ENCODE peak calls at places on chromosomes 4 and X, in five cellular contexts. G is uterus, S is breast epithelium, F is IMR-90, J is tibial nerve. Q is an unnamed sample.

GRCh38 chr4:134202557-134202956 is 968 bp upstream of the PABPC4L start:
- DNase-seq in G (no peak), S (no peak), F (no peak), J (no peak), Q (no peak)

GRCh38 chr4:24770111-24770584 is 25.2 kb upstream of the SOD3 start:
- DNase-seq in G (no peak), S (no peak), F (peak), J (no peak), Q (no peak)

GRCh38 chrX:9341305-9342201 is 123.3 kb upstream of the TBL1X start:
- DNase-seq in G (peak), S (no peak), F (peak), J (peak), Q (peak)

GRCh38 chrX:122219226-122219625 is 964.9 kb upstream of the GRIA3 start:
- DNase-seq in G (no peak), S (no peak), F (no peak), J (no peak), Q (no peak)

GRCh38 chrX:47751670-47752069 is 85.0 kb upstream of the ZNF81 start:
- DNase-seq in G (no peak), S (no peak), F (no peak), J (no peak), Q (peak)

GRCh38 chr4:111016416-111016815 is 393.5 kb upstream of the PITX2 start:
- DNase-seq in G (no peak), S (no peak), F (no peak), J (no peak), Q (no peak)

GRCh38 chr4:153713840-153714239 is 29.8 kb downstream of the TLR2 start:
- DNase-seq in G (no peak), S (no peak), F (peak), J (no peak), Q (no peak)

GRCh38 chr4:2441393-2442174 is 22.8 kb downstream of the CFAP99 start:
- DNase-seq in G (no peak), S (no peak), F (peak), J (no peak), Q (peak)

GRCh38 chr4:84497220-84497834 is 1.8 kb downstream of the NKX6-1 start:
- DNase-seq in G (no peak), S (no peak), F (peak), J (no peak), Q (no peak)

GRCh38 chrX:15382809-15383208 is 1.4 kb downstream of the VEGFD start:
- DNase-seq in G (no peak), S (no peak), F (no peak), J (no peak), Q (no peak)

GRCh38 chr4:123444298-123444731 is 47.7 kb downstream of the SPRY1 start:
- DNase-seq in G (peak), S (no peak), F (peak), J (no peak), Q (peak)

GRCh38 chr4:2537011-2537830 is 774 bp downstream of the FAM193A start:
- DNase-seq in G (peak), S (peak), F (peak), J (no peak), Q (peak)

GRCh38 chrX:46573331-46573895 is at the start of gene CHST7:
- DNase-seq in G (peak), S (no peak), F (peak), J (peak), Q (peak)

GRCh38 chr4:155818639-155819038 is 47.4 kb downstream of the ASIC5 start:
- DNase-seq in G (no peak), S (no peak), F (no peak), J (no peak), Q (no peak)

GRCh38 chrX:148555101-148555500 is 54.7 kb downstream of the AFF2 start:
- DNase-seq in G (no peak), S (no peak), F (no peak), J (no peak), Q (no peak)

GRCh38 chrX:108070891-108071290 is 20.5 kb downstream of the PSMD10 start:
- DNase-seq in G (no peak), S (no peak), F (peak), J (no peak), Q (no peak)

GRCh38 chrX:100435726-100436125 is 25.7 kb upstream of the PCDH19 start:
- DNase-seq in G (no peak), S (no peak), F (no peak), J (no peak), Q (no peak)

GRCh38 chrX:97126020-97126419 is 242.3 kb downstream of the RPA4 start:
- DNase-seq in G (no peak), S (no peak), F (peak), J (no peak), Q (no peak)

GRCh38 chr4:183300070-183300469 is 20.0 kb downstream of the CLDN22 start:
- DNase-seq in G (no peak), S (no peak), F (peak), J (no peak), Q (no peak)

GRCh38 chr4:176964116-176964691 is 171.5 kb upstream of the VEGFC start:
- DNase-seq in G (no peak), S (no peak), F (no peak), J (no peak), Q (peak)

GRCh38 chr4:152535236-152535902 is 523 bp downstream of the FBXW7 start:
- DNase-seq in G (peak), S (no peak), F (no peak), J (no peak), Q (no peak)

GRCh38 chr4:169774466-169775445 is 17.0 kb upstream of the HPF1 start:
- DNase-seq in G (no peak), S (no peak), F (no peak), J (no peak), Q (no peak)

GRCh38 chr4:98558366-98558765 is 100.0 kb downstream of the TSPAN5 start:
- DNase-seq in G (no peak), S (no peak), F (no peak), J (no peak), Q (no peak)

GRCh38 chrX:9847071-9847470 is 60.8 kb downstream of the SHROOM2 start:
- DNase-seq in G (no peak), S (no peak), F (peak), J (no peak), Q (no peak)

GRCh38 chr4:99968330-99968729 is 18.3 kb upstream of the H2AZ1 start:
- DNase-seq in G (no peak), S (no peak), F (peak), J (no peak), Q (no peak)

GRCh38 chr4:57265831-57266582 is 155.8 kb upstream of the IGFBP7 start:
- DNase-seq in G (no peak), S (no peak), F (no peak), J (no peak), Q (no peak)
- TF ChIP-seq CTCF in G (no peak), S (no peak), F (no peak), J (no peak), Q (no peak)

GRCh38 chr4:139171878-139172691 is 4.9 kb downstream of the ELF2 start:
- DNase-seq in G (no peak), S (no peak), F (peak), J (no peak), Q (no peak)

GRCh38 chr4:139176299-139177048 is 544 bp downstream of the ELF2 start:
- DNase-seq in G (peak), S (peak), F (peak), J (peak), Q (peak)

GRCh38 chr4:139175647-139176298 is 1.2 kb downstream of the ELF2 start:
- DNase-seq in G (no peak), S (no peak), F (peak), J (no peak), Q (no peak)

GRCh38 chr4:139177049-139177887 is at the start of gene ELF2:
- DNase-seq in G (peak), S (peak), F (peak), J (peak), Q (peak)

DNA sequence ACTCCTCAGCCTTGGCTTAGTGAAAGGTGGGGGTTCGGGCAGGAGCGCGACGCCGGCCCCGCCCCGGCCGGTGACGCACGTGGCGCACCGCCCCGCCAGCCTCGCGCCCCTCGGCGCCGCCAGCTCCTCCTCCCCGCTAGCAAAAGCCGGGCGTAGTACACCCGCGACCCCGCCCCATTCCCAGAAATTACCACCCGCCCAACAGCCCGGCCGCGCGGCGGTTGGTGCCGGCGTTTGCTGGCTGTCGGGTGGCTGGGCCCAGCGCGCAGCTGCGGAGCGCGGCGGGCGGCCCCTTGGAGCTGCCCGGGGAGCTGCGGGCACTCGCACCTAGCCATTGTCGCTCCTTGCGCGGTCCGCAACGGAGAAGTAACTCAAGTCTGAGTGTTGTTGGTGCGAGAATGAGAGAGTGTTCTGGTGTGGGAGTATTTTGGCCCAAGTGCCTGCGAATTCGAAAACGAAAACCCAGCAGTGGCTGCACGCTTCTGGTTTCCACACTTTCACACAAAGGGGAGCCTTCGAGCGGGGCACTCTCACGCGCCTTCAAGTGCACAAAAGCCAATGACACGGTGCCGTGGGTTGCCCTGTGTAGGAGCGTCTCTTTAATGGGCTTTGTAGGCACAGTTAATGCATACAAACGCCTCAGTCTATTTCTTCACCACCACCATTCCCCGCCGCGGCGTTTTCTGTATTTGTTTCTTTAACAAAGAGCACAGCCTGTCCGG is 1.0 kb upstream of the ELF2 start:
- DNase-seq in G (peak), S (peak), F (peak), J (peak), Q (peak)
- TF ChIP-seq POLR2A in G (peak), S (peak), F (peak), J (peak), Q (peak)

DNA sequence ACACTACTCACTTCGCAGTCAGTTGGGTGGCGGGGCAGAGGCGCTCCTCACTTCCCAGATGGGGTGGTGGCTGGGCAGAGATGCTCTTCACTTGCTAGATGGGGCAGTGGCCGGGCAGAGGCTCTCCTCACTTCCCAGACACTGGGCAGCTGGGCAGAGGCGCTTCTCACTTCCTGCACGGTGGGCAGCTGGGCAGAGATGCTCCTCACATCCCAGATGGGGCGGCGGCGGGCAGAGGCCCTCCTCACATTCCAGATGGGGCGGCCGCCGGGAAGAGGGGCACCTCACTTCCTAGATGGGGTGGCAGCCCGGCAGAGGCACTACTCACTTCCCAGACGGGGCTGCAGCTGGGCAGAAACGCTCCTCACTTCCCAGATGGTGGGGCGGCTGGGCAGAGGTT is 199.8 kb downstream of the RTL9 start:
- DNase-seq in G (no peak), S (no peak), F (no peak), J (no peak), Q (no peak)
- H3K27ac ChIP-seq in G (no peak), S (no peak), F (no peak), J (no peak), Q (no peak)

GRCh38 chrX:16839224-16839851 is 30.8 kb downstream of the RBBP7 start:
- DNase-seq in G (no peak), S (no peak), F (no peak), J (no peak), Q (no peak)

GRCh38 chrX:16839852-16840460 is 30.2 kb downstream of the RBBP7 start:
- DNase-seq in G (peak), S (no peak), F (peak), J (no peak), Q (peak)

GRCh38 chrX:16838202-16839066 is 31.7 kb downstream of the RBBP7 start:
- DNase-seq in G (no peak), S (no peak), F (peak), J (no peak), Q (peak)

GRCh38 chrX:16834811-16835210 is 35.4 kb downstream of the RBBP7 start:
- DNase-seq in G (no peak), S (no peak), F (no peak), J (no peak), Q (no peak)

DNA sequence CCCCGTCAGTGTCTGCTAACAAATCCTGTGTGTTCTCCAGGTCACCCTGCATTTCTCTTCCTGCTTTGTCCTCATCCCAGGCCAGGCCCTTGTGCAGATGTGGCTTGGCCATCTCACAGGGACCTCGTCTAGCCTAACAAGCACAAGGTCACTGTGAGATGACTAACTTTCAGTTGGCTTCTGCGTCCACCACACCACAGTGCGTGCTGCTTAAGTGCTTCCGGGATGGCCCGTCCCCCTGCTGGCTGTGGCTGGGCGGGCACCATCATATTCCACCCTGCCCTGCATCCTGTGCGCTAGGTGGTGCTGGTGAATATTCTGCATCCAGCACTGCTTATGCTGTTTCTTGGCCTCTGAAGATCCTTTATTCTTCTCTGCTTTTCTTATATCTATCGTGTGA is 33.8 kb downstream of the RBBP7 start:
- DNase-seq in G (no peak), S (no peak), F (peak), J (no peak), Q (peak)
- TF ChIP-seq CTCF in G (no peak), S (no peak), F (peak), J (peak), Q (peak)

DNA sequence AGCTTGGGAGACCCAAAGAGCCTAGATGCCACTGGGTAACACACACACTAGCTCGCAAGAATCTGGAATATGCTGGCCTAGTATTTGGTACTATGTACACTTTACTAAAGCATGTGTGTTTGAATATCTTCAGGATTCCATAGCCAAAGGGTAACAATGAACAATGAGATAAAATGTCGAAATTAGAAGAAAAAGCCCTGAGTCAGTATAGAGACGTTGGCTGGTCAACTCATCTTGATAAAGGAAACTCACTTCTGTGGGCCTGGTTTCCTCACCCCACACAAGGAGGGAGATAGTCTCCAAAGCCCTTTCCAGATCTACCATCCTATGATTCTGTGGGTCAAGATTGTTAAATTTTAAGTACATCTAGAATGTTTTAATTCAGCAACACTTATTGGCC is 6.9 kb downstream of the ZDHHC9 start:
- DNase-seq in G (no peak), S (no peak), F (no peak), J (no peak), Q (no peak)
- TF ChIP-seq POLR2A in G (no peak), S (no peak), F (no peak), J (no peak), Q (no peak)

GRCh38 chr4:15488136-15488535 is 18.5 kb downstream of the CC2D2A start:
- DNase-seq in G (no peak), S (no peak), F (peak), J (no peak), Q (no peak)

GRCh38 chr4:15493411-15493810 is 23.7 kb downstream of the CC2D2A start:
- DNase-seq in G (no peak), S (no peak), F (peak), J (no peak), Q (no peak)

GRCh38 chr4:15488658-15489470 is 19.2 kb downstream of the CC2D2A start:
- DNase-seq in G (no peak), S (no peak), F (peak), J (no peak), Q (no peak)

GRCh38 chr4:15489551-15489950 is 19.9 kb downstream of the CC2D2A start:
- DNase-seq in G (no peak), S (no peak), F (peak), J (no peak), Q (no peak)
- H3K27ac ChIP-seq in G (no peak), S (peak), F (peak), J (no peak), Q (no peak)

DNA sequence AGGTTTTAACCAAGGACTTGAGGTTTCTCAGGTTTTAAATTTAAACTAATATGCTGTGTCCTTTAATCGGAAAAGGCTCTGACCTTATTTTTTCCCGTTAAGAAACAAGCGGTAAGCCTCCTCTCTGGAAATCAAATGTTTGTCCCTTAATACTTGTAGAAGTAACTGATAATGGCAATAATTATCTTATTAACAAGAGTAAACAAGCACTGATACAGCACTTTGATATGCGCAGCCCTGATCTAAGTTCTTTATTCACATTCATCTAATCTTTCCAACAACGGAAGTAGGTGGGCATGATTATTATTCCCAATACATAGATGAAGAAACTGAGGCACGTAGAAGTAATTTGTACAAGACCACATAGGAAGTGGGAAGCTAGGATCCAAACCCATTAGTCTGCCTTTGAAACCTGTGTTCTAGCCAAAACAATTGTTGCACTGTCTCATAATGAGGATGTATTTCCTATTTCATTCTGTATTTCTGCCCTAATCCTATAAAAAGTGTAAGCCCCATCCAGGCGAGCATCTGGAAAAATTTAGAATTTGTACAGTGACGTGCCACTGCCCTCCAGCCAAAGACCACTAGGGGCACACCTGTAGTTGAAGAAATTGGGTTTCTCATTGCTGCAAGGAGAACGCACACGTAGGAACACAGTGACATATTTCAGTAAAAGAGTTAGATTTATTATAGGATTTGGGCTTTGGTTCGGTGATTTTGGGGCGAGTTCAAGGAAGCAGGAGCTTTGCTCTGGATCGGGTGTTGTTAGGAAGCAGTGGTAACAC is 605 bp downstream of the CXorf58 start:
- DNase-seq in G (no peak), S (no peak), F (no peak), J (no peak), Q (no peak)
- TF ChIP-seq CTCF in G (peak), S (no peak), F (peak), J (no peak), Q (peak)